ENCODE peak calls at places on chromosomes 4 and X, in five cellular contexts. J, Y, N, B and V are unnamed samples.

GRCh38 chr4:87938746-87939145 is 36.8 kb upstream of the SPP1 start:
- DNase-seq in J (no peak), Y (no peak), N (no peak), B (no peak), V (no peak)

GRCh38 chr4:4890574-4891260 is 31.3 kb downstream of the MSX1 start:
- DNase-seq in J (no peak), Y (no peak), N (no peak), B (no peak), V (no peak)

GRCh38 chr4:13645075-13645474 is 17.6 kb upstream of the BOD1L1 start:
- DNase-seq in J (no peak), Y (no peak), N (no peak), B (no peak), V (no peak)

GRCh38 chr4:183492791-183493221 is 12.1 kb upstream of the ING2 start:
- DNase-seq in J (no peak), Y (no peak), N (no peak), B (no peak), V (no peak)

GRCh38 chr4:74111990-74112389 is 13.0 kb upstream of the CXCL2 start:
- DNase-seq in J (no peak), Y (no peak), N (no peak), B (no peak), V (no peak)

GRCh38 chr4:148954011-148954749 is 512.0 kb upstream of the NR3C2 start:
- DNase-seq in J (no peak), Y (no peak), N (no peak), B (no peak), V (no peak)

GRCh38 chrX:55486736-55487135 is 2.9 kb downstream of the USP51 start:
- DNase-seq in J (no peak), Y (no peak), N (no peak), B (no peak), V (no peak)

GRCh38 chr4:15562114-15562513 is 92.4 kb downstream of the CC2D2A start:
- DNase-seq in J (no peak), Y (no peak), N (no peak), B (no peak), V (no peak)

GRCh38 chr4:182975806-182976205 is 58.6 kb upstream of the DCTD start:
- DNase-seq in J (peak), Y (peak), N (no peak), B (no peak), V (no peak)

GRCh38 chr4:123953556-123953955 is 557.0 kb downstream of the SPRY1 start:
- DNase-seq in J (no peak), Y (no peak), N (no peak), B (no peak), V (no peak)

GRCh38 chr4:123955167-123955824 is 558.7 kb downstream of the SPRY1 start:
- DNase-seq in J (no peak), Y (no peak), N (no peak), B (no peak), V (no peak)

GRCh38 chr4:123952530-123953274 is 556.1 kb downstream of the SPRY1 start:
- DNase-seq in J (no peak), Y (no peak), N (no peak), B (no peak), V (no peak)

GRCh38 chr4:123956204-123956603 is 559.6 kb downstream of the SPRY1 start:
- DNase-seq in J (no peak), Y (no peak), N (no peak), B (no peak), V (no peak)

GRCh38 chr4:123954220-123954619 is 557.6 kb downstream of the SPRY1 start:
- DNase-seq in J (no peak), Y (no peak), N (no peak), B (no peak), V (no peak)
- TF ChIP-seq JUND in J (no peak), Y (no peak), N (no peak), B (no peak), V (no peak)

DNA sequence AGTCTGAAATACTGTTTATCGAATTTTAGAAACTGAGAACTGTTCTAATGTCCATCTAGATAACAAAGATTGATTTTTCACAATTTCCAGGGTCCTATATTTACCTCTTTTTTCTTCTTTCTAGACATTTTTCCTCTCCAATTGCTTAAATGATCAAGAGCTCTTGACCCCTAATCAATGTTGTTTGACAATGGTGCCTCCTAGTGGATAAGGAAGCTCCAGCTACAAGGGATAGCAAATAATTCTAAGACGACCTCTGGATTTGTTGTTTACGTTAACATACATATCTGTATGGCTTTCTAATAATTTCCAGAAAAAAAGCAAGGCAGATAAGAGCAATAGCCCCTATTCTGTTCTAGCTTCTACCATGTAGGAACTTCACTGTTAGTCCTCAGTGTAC is 35.8 kb downstream of the GPR82 start:
- DNase-seq in J (peak), Y (no peak), N (no peak), B (peak), V (peak)
- TF ChIP-seq JUND in J (no peak), Y (no peak), N (no peak), B (no peak), V (no peak)

GRCh38 chr4:23818097-23818648 is 71.7 kb downstream of the PPARGC1A start:
- DNase-seq in J (no peak), Y (no peak), N (no peak), B (no peak), V (no peak)
- TF ChIP-seq JUND in J (no peak), Y (no peak), N (no peak), B (no peak), V (no peak)

DNA sequence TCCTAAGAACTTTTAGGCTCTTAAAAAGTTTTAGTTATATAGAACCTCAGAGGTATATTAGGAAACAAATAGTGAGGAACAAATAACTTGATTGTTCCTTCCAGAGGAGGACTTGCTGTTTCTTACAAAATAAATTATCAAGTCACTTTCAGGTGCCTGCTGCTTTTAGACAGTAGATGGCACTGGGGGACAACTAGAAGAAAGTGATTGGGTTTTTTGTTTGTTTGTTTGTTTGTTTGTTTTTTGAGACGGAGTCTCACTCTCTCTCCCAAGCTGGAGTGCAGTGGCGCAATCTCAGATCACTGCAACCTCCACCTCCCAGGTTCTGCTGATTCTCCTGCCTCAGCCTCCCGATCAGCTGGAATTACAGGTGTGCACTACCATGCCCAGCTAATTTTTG is 35.4 kb upstream of the CDKL5 start:
- DNase-seq in J (no peak), Y (no peak), N (no peak), B (no peak), V (peak)
- TF ChIP-seq JUND in J (no peak), Y (no peak), N (no peak), B (no peak), V (no peak)

GRCh38 chr4:86096373-86096772 is 263.5 kb downstream of the MAPK10 start:
- DNase-seq in J (no peak), Y (no peak), N (no peak), B (no peak), V (no peak)

GRCh38 chr4:86099348-86099747 is 260.5 kb downstream of the MAPK10 start:
- DNase-seq in J (no peak), Y (no peak), N (no peak), B (no peak), V (no peak)

GRCh38 chr4:86101841-86102240 is 258.0 kb downstream of the MAPK10 start:
- DNase-seq in J (no peak), Y (no peak), N (no peak), B (no peak), V (no peak)

GRCh38 chr4:86098691-86099090 is 261.2 kb downstream of the MAPK10 start:
- DNase-seq in J (no peak), Y (no peak), N (no peak), B (no peak), V (no peak)
- TF ChIP-seq JUND in J (no peak), Y (no peak), N (no peak), B (no peak), V (no peak)

GRCh38 chrX:8803326-8803725 is 2.1 kb upstream of the FAM9A start:
- DNase-seq in J (no peak), Y (no peak), N (no peak), B (no peak), V (no peak)
- TF ChIP-seq JUND in J (no peak), Y (no peak), N (no peak), B (no peak), V (no peak)